ENCODE peak calls at places on chromosomes 11 and 22, in four cellular contexts. G is CD4-positive, alpha-beta memory T cell; C is NCI-H1048; X is T1000. Z is an unnamed sample.

GRCh38 chr11:2687782-2688191 is 12.0 kb downstream of the KCNQ1OT1 start:
- DNase-seq in G (no peak), C (no peak), X (no peak), Z (no peak)

GRCh38 chr11:61627831-61628753 is 47.2 kb upstream of the SYT7 start:
- DNase-seq in G (no peak), C (no peak), X (no peak), Z (peak)

GRCh38 chr22:45376703-45377102 is 36.7 kb downstream of the SMC1B start:
- DNase-seq in G (no peak), C (no peak), X (no peak), Z (no peak)

GRCh38 chr11:1772270-1773130 is 8.8 kb upstream of the CTSD start:
- DNase-seq in G (peak), C (no peak), X (peak), Z (no peak)

GRCh38 chr11:118530683-118531596 is at the start of gene TMEM25:
- DNase-seq in G (peak), C (peak), X (peak), Z (peak)

GRCh38 chr22:20026204-20026908 is 5.4 kb downstream of the TANGO2 start:
- DNase-seq in G (no peak), C (no peak), X (no peak), Z (no peak)

GRCh38 chr11:130611791-130612251 is 163.4 kb downstream of the ADAMTS15 start:
- DNase-seq in G (no peak), C (no peak), X (no peak), Z (no peak)

GRCh38 chr22:27718186-27719032 is 83.1 kb downstream of the MN1 start:
- DNase-seq in G (no peak), C (no peak), X (peak), Z (no peak)

GRCh38 chr11:15969281-15969680 is 387.1 kb downstream of the SOX6 start:
- DNase-seq in G (no peak), C (peak), X (no peak), Z (no peak)

GRCh38 chr22:29733362-29734322 is 13.8 kb downstream of the CABP7 start:
- DNase-seq in G (no peak), C (no peak), X (no peak), Z (no peak)

GRCh38 chr11:76664578-76665061 is 5.9 kb downstream of the LRRC32 start:
- DNase-seq in G (peak), C (no peak), X (no peak), Z (peak)

GRCh38 chr22:40396882-40397281 is 26.5 kb downstream of the SGSM3 start:
- DNase-seq in G (no peak), C (peak), X (no peak), Z (no peak)

GRCh38 chr11:114447892-114448291 is 8.6 kb downstream of the REXO2 start:
- DNase-seq in G (no peak), C (no peak), X (no peak), Z (no peak)

GRCh38 chr22:48893288-48894063 is 934.2 kb downstream of the BRD1 start:
- DNase-seq in G (no peak), C (no peak), X (no peak), Z (no peak)

GRCh38 chr11:120610101-120610500 is 98.6 kb downstream of the GRIK4 start:
- DNase-seq in G (no peak), C (no peak), X (no peak), Z (no peak)

GRCh38 chr11:35237860-35238715 is 99.1 kb downstream of the CD44 start:
- DNase-seq in G (peak), C (peak), X (no peak), Z (peak)

GRCh38 chr11:122375687-122376399 is 259.8 kb upstream of the BLID start:
- DNase-seq in G (no peak), C (no peak), X (peak), Z (no peak)

Z was measured in B cell.